ENCODE peak calls at places on chromosomes 1 and 21, in nine cellular contexts. B is CD4-positive, CD25-positive, alpha-beta regulatory T cell; O is hepatocyte; M is cardiac muscle cell; C is upper lobe of left lung; E is colonic mucosa; R is A549; V is osteoblast; Q is breast epithelium. S is an unnamed sample.

GRCh38 chr1:27603962-27604578 is at the start of gene AHDC1:
- DNase-seq in O (peak; percentile 96), R (peak; percentile 80), M (peak; percentile 97), E (peak; percentile 93), V (peak; percentile 99), C (peak; percentile 99), Q (peak; percentile 93), B (peak; percentile 95), S (no peak)

GRCh38 chr1:170126691-170127090 is 19.1 kb upstream of the NTMT2 start:
- DNase-seq in B (no peak), V (peak; percentile 82), R (no peak), C (no peak), Q (no peak), M (peak; percentile 2), O (peak; percentile 53), E (no peak), S (no peak)

GRCh38 chr1:238061967-238062613 is 171.4 kb upstream of the ZP4 start:
- DNase-seq in M (no peak), O (no peak), B (no peak), R (no peak), V (no peak), Q (no peak), E (no peak), C (no peak), S (no peak)

GRCh38 chr1:25028587-25028909 is 98.5 kb upstream of the RUNX3 start:
- DNase-seq in V (no peak), Q (no peak), M (no peak), E (no peak), C (no peak), B (no peak), R (no peak), O (no peak), S (no peak)

GRCh38 chr1:25355841-25356395 is 17.8 kb downstream of the TMEM50A start:
- DNase-seq in Q (no peak), V (no peak), E (no peak), C (no peak), B (peak; percentile 73), O (no peak), R (no peak), M (no peak), S (no peak)

GRCh38 chr1:92882817-92883216 is 51.0 kb downstream of the RPL5 start:
- DNase-seq in O (no peak), E (no peak), V (no peak), C (no peak), B (peak; percentile 80), Q (no peak), R (no peak), M (no peak), S (no peak)

GRCh38 chr1:207750901-207751300 is 953 bp upstream of the CD46 start:
- DNase-seq in R (no peak), Q (no peak), B (no peak), V (no peak), M (no peak), O (no peak), C (no peak), E (no peak), S (no peak)

GRCh38 chr1:157101196-157101595 is 1.6 kb upstream of the ETV3L start:
- DNase-seq in O (no peak), C (no peak), M (no peak), Q (no peak), V (peak; percentile 83), R (no peak), E (no peak), B (no peak), S (no peak)

GRCh38 chr21:41562101-41563000 is 54.4 kb upstream of the TMPRSS2 start:
- DNase-seq in M (no peak), O (no peak), C (peak; percentile 71), R (no peak), Q (no peak), V (peak; percentile 58), B (no peak), E (no peak), S (no peak)

GRCh38 chr1:187891993-187892392 is 1063.2 kb downstream of the PLA2G4A start:
- DNase-seq in C (no peak), M (no peak), V (no peak), B (no peak), E (no peak), Q (no peak), O (no peak), R (no peak), S (no peak)

GRCh38 chr21:35226960-35227741 is 178.0 kb upstream of the RUNX1 start:
- DNase-seq in O (no peak), C (no peak), Q (no peak), R (no peak), B (peak; percentile 94), E (no peak), M (no peak), V (no peak), S (no peak)

GRCh38 chr1:76690784-76691183 is 176.5 kb upstream of the ST6GALNAC5 start:
- DNase-seq in O (peak; percentile 39), C (no peak), B (no peak), V (no peak), R (no peak), M (no peak), Q (no peak), E (no peak), S (no peak)

GRCh38 chr1:150022357-150022756 is 11.8 kb upstream of the OTUD7B start:
- DNase-seq in O (peak; percentile 55), M (no peak), B (no peak), E (no peak), Q (no peak), C (no peak), R (no peak), V (no peak), S (no peak)

GRCh38 chr1:206508130-206508884 is 976 bp downstream of the RASSF5 start:
- DNase-seq in V (peak; percentile 45), C (no peak), E (no peak), O (no peak), B (no peak), Q (no peak), R (no peak), M (no peak), S (no peak)

GRCh38 chr1:206508956-206509355 is 1.6 kb downstream of the RASSF5 start:
- DNase-seq in O (peak; percentile 40), R (no peak), E (no peak), B (no peak), Q (no peak), M (peak; percentile 42), V (peak; percentile 92), C (no peak), S (no peak)

GRCh38 chr1:206506803-206507394 is 432 bp upstream of the RASSF5 start:
- DNase-seq in R (no peak), O (no peak), C (peak; percentile 90), M (peak; percentile 54), V (no peak), Q (no peak), E (no peak), B (no peak), S (no peak)

GRCh38 chr1:206506405-206506802 is 927 bp upstream of the RASSF5 start:
- DNase-seq in O (no peak), C (no peak), Q (no peak), E (no peak), B (no peak), M (no peak), R (no peak), V (peak; percentile 75), S (no peak)

DNA sequence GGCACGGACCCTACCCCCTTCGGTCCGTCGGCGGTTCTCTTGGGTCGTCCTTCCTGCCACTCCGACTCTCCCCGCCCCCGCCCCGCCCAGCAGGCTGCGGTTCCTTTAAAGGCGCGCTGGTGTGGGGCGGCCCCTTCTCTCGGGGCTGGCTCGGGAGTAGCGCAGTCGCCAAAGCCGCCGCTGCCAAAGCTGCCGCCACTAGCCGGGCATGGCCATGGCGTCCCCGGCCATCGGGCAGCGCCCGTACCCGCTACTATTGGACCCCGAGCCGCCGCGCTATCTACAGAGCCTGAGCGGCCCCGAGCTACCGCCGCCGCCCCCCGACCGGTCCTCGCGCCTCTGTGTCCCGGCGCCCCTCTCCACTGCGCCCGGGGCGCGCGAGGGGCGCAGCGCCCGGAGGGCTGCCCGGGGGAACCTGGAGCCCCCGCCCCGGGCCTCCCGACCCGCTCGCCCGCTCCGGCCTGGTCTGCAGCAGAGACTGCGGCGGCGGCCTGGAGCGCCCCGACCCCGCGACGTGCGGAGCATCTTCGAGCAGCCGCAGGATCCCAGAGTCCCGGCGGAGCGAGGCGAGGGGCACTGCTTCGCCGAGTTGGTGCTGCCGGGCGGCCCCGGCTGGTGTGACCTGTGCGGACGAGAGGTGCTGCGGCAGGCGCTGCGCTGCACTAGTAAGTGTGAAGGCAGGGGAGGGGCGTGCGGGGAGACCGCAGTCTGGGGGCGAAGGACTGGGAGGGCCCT is at the start of gene RASSF5:
- DNase-seq in O (peak; percentile 51), C (peak; percentile 98), V (peak; percentile 96), E (peak; percentile 87), Q (peak; percentile 91), M (peak; percentile 84), B (peak; percentile 85), R (peak; percentile 73), S (no peak)
- H3K4me1 ChIP-seq in O (peaks cover 9% of the 10 kb centered on the region), C (peaks cover 66% of the 10 kb centered on the region), V (peaks cover 25% of the 10 kb centered on the region), E (no peaks in the 10 kb centered on the region), Q (peaks cover 1% of the 10 kb centered on the region), M (peaks cover 19% of the 10 kb centered on the region), B (peaks cover 21% of the 10 kb centered on the region), R (peaks cover 16% of the 10 kb centered on the region), S (no peaks in the 10 kb centered on the region)

GRCh38 chr1:186500804-186501203 is 39.9 kb upstream of the PDC start:
- DNase-seq in O (no peak), V (no peak), B (no peak), E (no peak), C (no peak), R (no peak), Q (no peak), M (no peak), S (no peak)
- H3K9me3 ChIP-seq in O (peaks cover 6% of the 10 kb centered on the region), V (no peaks in the 10 kb centered on the region), B (no peaks in the 10 kb centered on the region), E (no peaks in the 10 kb centered on the region), C (peaks cover 2% of the 10 kb centered on the region), R (peaks cover 3% of the 10 kb centered on the region), Q (peaks cover under 1% of the 10 kb centered on the region), M (no peaks in the 10 kb centered on the region), S (no peaks in the 10 kb centered on the region)

GRCh38 chr1:153342178-153342577 is 6.5 kb downstream of the PGLYRP4 start:
- DNase-seq in M (no peak), O (no peak), Q (no peak), R (no peak), V (no peak), C (no peak), B (no peak), E (no peak), S (no peak)
- H3K4me1 ChIP-seq in M (peaks cover 58% of the 10 kb centered on the region), O (no peaks in the 10 kb centered on the region), Q (no peaks in the 10 kb centered on the region), R (no peaks in the 10 kb centered on the region), V (no peaks in the 10 kb centered on the region), C (peaks cover 19% of the 10 kb centered on the region), B (peaks cover 45% of the 10 kb centered on the region), E (no peaks in the 10 kb centered on the region), S (no peaks in the 10 kb centered on the region)

DNA sequence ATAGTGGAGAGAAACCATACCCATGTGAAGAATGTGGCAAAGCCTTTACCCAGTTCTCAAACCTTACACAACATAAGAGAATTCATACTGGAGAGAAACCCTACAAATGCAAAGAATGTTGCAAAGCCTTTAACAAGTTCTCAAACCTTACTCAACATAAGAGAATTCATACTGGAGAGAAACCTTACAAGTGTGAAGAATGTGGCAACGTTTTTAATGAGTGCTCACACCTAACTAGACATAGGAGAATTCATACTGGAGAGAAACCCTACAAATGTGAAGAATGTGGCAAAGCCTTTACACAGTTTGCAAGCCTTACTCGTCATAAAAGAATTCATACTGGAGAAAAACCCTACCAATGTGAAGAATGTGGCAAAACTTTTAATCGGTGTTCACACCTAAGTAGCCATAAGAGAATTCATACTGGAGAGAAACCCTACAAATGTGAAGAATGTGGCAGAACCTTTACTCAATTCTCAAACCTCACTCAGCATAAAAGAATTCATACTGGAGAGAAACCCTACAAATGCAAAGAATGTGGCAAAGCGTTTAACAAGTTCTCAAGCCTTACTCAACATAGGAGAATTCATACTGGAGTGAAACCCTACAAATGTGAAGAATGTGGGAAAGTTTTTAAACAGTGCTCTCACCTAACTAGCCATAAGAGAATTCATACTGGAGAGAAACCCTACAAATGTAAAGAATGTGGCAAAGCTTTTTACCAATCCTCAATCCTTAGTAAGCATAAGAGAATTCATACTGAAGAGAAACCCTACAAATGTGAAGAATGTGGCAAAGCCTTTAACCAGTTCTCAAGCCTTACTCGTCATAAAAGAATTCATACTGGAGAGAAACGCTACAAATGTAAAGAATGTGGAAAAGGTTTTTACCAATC is 80.0 kb downstream of the JMJD4 start:
- DNase-seq in R (no peak), B (no peak), M (no peak), O (no peak), E (no peak), C (no peak), V (no peak), Q (no peak), S (no peak)
- H3K9me3 ChIP-seq in R (peaks cover 94% of the 10 kb centered on the region), B (peaks cover 95% of the 10 kb centered on the region), M (peaks cover 22% of the 10 kb centered on the region), O (peaks cover 100% of the 10 kb centered on the region), E (peaks cover 24% of the 10 kb centered on the region), C (peaks cover 99% of the 10 kb centered on the region), V (peaks cover 46% of the 10 kb centered on the region), Q (peaks cover 72% of the 10 kb centered on the region), S (peaks cover 9% of the 10 kb centered on the region)

S was measured in iPS DF 6.9.